ENCODE peak calls at places on chromosomes 2 and 18, in four cellular contexts. E is mesenchymal stem cell, A is IMR-90, M is mesendoderm. C is an unnamed sample.

GRCh38 chr2:86315084-86315483 is 22.3 kb downstream of the REEP1 start:
- DNase-seq in E (no peak), A (no peak), M (no peak), C (no peak)

GRCh38 chr2:30273574-30273929 is 42.2 kb downstream of the LBH start:
- DNase-seq in E (no peak), A (no peak), M (no peak), C (no peak)

GRCh38 chr2:240624950-240625621 is at the start of gene GPR35:
- DNase-seq in E (peak), A (peak), M (no peak), C (no peak)

GRCh38 chr2:263774-264492 is at the start of gene SH3YL1:
- DNase-seq in E (no peak), A (no peak), M (peak), C (no peak)

GRCh38 chr18:49843131-49843530 is 29.8 kb upstream of the ACAA2 start:
- DNase-seq in E (no peak), A (no peak), M (no peak), C (no peak)

GRCh38 chr2:2038746-2039530 is 292.1 kb downstream of the MYT1L start:
- DNase-seq in E (no peak), A (no peak), M (no peak), C (no peak)

GRCh38 chr2:9143264-9143815 is 63.3 kb upstream of the ASAP2 start:
- DNase-seq in E (peak), A (no peak), M (no peak), C (no peak)

GRCh38 chr2:25088817-25089485 is 47.1 kb downstream of the EFR3B start:
- DNase-seq in E (no peak), A (no peak), M (no peak), C (no peak)

GRCh38 chr18:79404567-79404910 is 8.8 kb downstream of the NFATC1 start:
- DNase-seq in E (no peak), A (no peak), M (no peak), C (no peak)

GRCh38 chr2:237184923-237185580 is 99.4 kb downstream of the COPS8 start:
- DNase-seq in E (no peak), A (peak), M (no peak), C (no peak)

DNA sequence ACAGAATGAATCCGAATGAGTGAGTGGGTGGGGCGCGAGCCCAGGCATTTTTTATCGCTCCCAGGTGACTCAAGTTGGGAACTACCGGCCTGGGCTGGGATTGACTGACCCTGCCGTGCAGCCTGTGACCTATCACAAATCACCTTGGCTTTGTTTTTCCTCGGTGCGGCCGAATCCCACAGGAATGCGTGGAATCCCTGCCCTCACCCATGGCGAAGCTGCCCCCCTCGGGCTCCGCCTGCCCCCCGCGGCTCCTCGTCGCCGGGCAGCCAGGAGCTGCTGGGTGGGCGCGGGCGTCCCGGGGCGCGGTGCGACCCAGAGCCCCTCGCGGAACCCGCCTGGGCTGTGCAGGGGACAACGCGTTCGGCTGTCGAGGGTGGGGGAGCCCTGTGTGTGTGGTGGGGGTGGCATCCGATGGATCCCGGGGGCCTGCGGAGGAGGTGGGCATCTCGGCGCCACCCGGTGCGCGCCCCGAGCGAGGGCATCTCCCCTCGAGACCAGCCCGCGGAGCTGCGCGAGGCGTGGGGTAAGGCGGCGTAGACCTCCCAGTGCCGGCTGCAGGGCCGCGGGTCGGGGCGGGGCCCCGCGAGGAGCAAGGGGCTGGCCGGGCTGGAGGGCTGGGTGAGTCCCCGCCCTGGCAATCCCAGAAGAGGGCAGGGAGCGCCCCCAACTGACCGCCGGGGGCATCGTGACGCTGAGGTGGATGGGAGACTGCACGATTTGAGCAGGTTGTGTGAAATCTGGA is 16.5 kb downstream of the B3GNT7 start:
- DNase-seq in E (peak), A (peak), M (peak), C (peak)
- H4K8ac ChIP-seq in E (peak), A (peak), M (no peak), C (no peak)

GRCh38 chr2:28603821-28604220 is 108.0 kb downstream of the PLB1 start:
- DNase-seq in E (no peak), A (no peak), M (no peak), C (no peak)

GRCh38 chr2:28608829-28609400 is 113.1 kb downstream of the PLB1 start:
- DNase-seq in E (no peak), A (no peak), M (no peak), C (no peak)

GRCh38 chr2:28604284-28604843 is 108.5 kb downstream of the PLB1 start:
- DNase-seq in E (no peak), A (no peak), M (no peak), C (no peak)

GRCh38 chr2:28608061-28608828 is 112.4 kb downstream of the PLB1 start:
- DNase-seq in E (no peak), A (no peak), M (no peak), C (no peak)

DNA sequence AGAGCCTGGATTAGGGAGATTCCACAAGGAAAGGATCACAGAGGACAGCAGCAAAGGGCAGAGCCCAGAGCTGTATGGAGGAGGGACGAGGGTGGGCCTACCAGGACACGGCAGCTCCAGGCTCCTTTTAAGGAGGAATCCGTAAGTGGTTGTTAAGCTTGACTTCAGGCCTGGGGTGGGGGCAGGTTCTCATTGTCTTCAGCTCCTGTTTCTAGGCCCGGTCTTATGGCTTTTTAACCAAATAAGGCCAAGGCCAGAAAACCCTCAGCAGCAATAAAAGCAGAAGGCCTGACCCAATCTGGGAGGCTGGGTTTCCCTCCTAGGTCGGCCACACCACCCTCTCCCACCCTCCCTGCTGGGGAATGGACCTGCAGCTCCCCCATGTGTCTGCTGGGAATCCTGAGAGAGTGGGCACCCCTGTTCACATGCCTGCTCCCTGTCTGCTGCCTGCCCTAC is 111.2 kb downstream of the PLB1 start:
- DNase-seq in E (peak), A (peak), M (peak), C (no peak)
- H3K18ac ChIP-seq in E (peak), A (peak), M (no peak), C (peak)

DNA sequence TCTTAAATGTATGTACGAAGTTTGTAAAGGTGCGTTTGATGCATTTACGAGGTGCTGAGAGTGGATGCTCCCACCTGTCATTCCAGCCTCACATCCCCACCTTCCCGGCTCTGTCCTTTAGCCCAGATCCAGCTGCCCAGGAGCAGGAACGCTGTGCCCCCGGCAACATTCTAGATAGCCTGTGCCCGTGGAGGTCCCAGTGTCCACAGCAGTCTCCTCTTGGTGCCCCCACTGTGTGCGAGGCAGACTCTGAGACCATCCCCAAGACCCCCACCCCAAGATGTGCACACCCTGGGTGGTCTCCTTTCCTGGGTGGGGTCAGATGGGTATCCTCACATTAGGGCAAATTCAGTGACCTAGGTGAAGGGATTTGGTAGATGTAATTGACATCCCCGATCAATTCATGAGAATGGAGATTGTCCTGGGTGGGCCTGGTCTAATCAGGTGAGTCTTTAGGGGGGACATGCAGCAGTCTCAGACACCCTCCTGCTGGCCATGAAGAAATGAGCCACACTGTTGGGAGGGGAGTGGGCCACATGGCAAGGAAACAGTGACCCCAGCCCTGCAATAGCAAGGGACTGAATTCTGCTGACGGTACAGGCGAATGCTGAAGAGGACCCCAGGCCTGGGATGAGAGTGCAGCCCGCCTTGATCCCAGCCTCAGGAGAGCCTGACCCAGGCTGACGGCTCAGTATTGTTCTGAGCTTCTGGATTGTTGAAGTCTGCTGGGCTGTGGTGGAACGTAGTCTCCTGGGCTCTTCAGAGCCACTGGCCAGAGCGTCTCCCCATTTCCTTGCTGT is 203.3 kb downstream of the FAM210A start:
- DNase-seq in E (no peak), A (no peak), M (no peak), C (no peak)
- H4K8ac ChIP-seq in E (no peak), A (no peak), M (no peak), C (no peak)

GRCh38 chr2:190499976-190500588 is 34.4 kb downstream of the NEMP2 start:
- DNase-seq in E (no peak), A (peak), M (no peak), C (no peak)
- H3K18ac ChIP-seq in E (no peak), A (peak), M (no peak), C (no peak)

GRCh38 chr2:19989342-19989680 is 594 bp downstream of the WDR35 start:
- DNase-seq in E (no peak), A (no peak), M (no peak), C (no peak)

GRCh38 chr2:19988600-19988999 is 1.3 kb downstream of the WDR35 start:
- DNase-seq in E (peak), A (peak), M (no peak), C (no peak)

GRCh38 chr2:19991895-19992294 is 2.0 kb upstream of the WDR35 start:
- DNase-seq in E (no peak), A (no peak), M (no peak), C (no peak)

GRCh38 chr2:19989681-19990415 is at the start of gene WDR35:
- DNase-seq in E (peak), A (peak), M (peak), C (peak)

DNA sequence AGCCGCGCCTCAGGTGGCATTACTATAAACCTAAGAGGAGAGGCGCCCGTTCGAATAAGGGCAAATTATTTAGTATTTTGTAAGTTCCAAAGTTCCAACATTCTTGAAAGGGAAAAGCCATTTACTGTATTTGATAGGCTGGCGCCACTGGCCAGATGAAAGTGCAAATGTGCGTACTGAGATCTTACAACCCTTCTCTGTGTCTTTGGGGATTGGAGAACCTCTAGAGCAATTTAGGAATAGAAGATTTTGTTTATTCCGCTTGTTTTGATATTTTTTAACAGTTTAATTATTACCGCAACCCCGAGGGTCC is 467 bp upstream of the WDR35 start:
- DNase-seq in E (no peak), A (no peak), M (no peak), C (no peak)
- H4K8ac ChIP-seq in E (peak), A (peak), M (no peak), C (peak)

DNA sequence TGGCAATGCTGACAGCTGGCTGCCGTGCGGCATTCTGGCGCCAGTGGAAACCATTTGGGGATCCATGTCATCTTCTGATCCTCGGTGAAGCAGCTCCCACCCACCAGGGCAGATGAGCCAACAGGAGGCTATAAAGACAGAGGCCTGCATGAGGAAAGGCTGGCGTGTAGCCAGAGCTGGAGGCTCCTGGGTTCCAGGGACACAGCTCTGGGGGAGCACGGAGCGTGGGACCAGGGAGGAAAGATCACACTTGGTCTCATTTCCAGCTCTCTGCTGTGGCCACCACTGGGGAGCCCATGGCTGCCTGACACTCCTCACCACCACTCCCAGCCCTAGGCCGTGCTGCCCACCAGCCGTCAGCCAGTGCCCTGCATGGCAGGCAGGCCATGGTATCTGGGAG is 145.8 kb downstream of the ZFP36L2 start:
- DNase-seq in E (no peak), A (no peak), M (no peak), C (no peak)
- H3K18ac ChIP-seq in E (peak), A (no peak), M (no peak), C (peak)

GRCh38 chr2:127620867-127621266 is 25.1 kb upstream of the GPR17 start:
- DNase-seq in E (no peak), A (no peak), M (no peak), C (no peak)

GRCh38 chr2:127622561-127623387 is 23.2 kb upstream of the GPR17 start:
- DNase-seq in E (no peak), A (no peak), M (no peak), C (no peak)

GRCh38 chr2:127619901-127620705 is 25.9 kb upstream of the GPR17 start:
- DNase-seq in E (no peak), A (no peak), M (no peak), C (no peak)

GRCh38 chr2:127623388-127624320 is 22.3 kb upstream of the GPR17 start:
- DNase-seq in E (peak), A (peak), M (no peak), C (no peak)

GRCh38 chr2:127621981-127622431 is 23.9 kb upstream of the GPR17 start:
- DNase-seq in E (no peak), A (no peak), M (no peak), C (no peak)
- H4K8ac ChIP-seq in E (no peak), A (no peak), M (no peak), C (no peak)

C was measured in neuronal stem cell.